ENCODE peak calls at places on chromosome 4, in five cellular contexts. Q is IMR-90, E is mammary epithelial cell, X is mesenchymal stem cell, Z is fibroblast of lung. S is an unnamed sample.

GRCh38 chr4:1209821-1210220 is 37.4 kb upstream of the SPON2 start:
- DNase-seq in Z (peak; percentile 94), E (no peak), X (peak; percentile 94), Q (peak; percentile 80), S (peak; percentile 57)

GRCh38 chr4:113790478-113790877 is 28.9 kb upstream of the CAMK2D start:
- DNase-seq in E (no peak), X (no peak), Q (no peak), Z (no peak), S (no peak)

GRCh38 chr4:94508256-94508655 is 56.5 kb downstream of the PDLIM5 start:
- DNase-seq in E (no peak), X (peak; percentile 76), Z (peak; percentile 55), Q (peak; percentile 21), S (peak; percentile 17)

GRCh38 chr4:170657761-170658160 is 568.0 kb upstream of the AADAT start:
- DNase-seq in Q (no peak), Z (no peak), X (no peak), E (no peak), S (no peak)

GRCh38 chr4:74682567-74683359 is 111.6 kb downstream of the BTC start:
- DNase-seq in E (peak; percentile 96), Z (peak; percentile 88), X (peak; percentile 91), Q (peak; percentile 95), S (peak; percentile 94)

GRCh38 chr4:183327827-183328226 is 5.6 kb upstream of the CLDN24 start:
- DNase-seq in X (no peak), Q (no peak), E (no peak), Z (no peak), S (no peak)

GRCh38 chr4:43112139-43112538 is 219.6 kb downstream of the GRXCR1 start:
- DNase-seq in E (no peak), Z (no peak), X (no peak), Q (no peak), S (no peak)

GRCh38 chr4:52824603-52825310 is 37.4 kb upstream of the RASL11B start:
- DNase-seq in Z (peak; percentile 95), Q (peak; percentile 85), X (peak; percentile 84), E (no peak), S (peak; percentile 7)

GRCh38 chr4:61511716-61512488 is 311.8 kb downstream of the ADGRL3 start:
- DNase-seq in Z (peak; percentile 86), X (peak; percentile 65), E (peak; percentile 57), Q (peak; percentile 73), S (peak; percentile 12)

GRCh38 chr4:67879486-67879885 is 4.3 kb downstream of the TMPRSS11D start:
- DNase-seq in E (no peak), Q (peak; percentile 28), Z (no peak), X (peak; percentile 2), S (no peak)

GRCh38 chr4:87896020-87896621 is 63.4 kb downstream of the MEPE start:
- DNase-seq in Q (peak; percentile 3), Z (peak; percentile 60), X (peak; percentile 83), E (peak; percentile 91), S (peak; percentile 75)

GRCh38 chr4:94653095-94653649 is 104.6 kb upstream of the BMPR1B start:
- DNase-seq in X (no peak), E (no peak), Z (no peak), Q (no peak), S (no peak)

GRCh38 chr4:51894246-51894645 is 51.3 kb downstream of the DCUN1D4 start:
- DNase-seq in X (no peak), Q (peak; percentile 35), E (peak; percentile 2), Z (no peak), S (peak; percentile 44)

GRCh38 chr4:156038772-156039171 is 85.1 kb upstream of the CTSO start:
- DNase-seq in Z (no peak), Q (no peak), E (no peak), X (no peak), S (no peak)

GRCh38 chr4:151152033-151152432 is 52.6 kb downstream of the RPS3A start:
- DNase-seq in E (no peak), Z (no peak), Q (no peak), X (no peak), S (peak; percentile 7)

GRCh38 chr4:185874516-185875230 is 62.7 kb upstream of the SORBS2 start:
- DNase-seq in Q (peak; percentile 81), E (peak; percentile 65), Z (peak; percentile 68), X (peak; percentile 64), S (peak; percentile 52)

GRCh38 chr4:52425751-52426326 is 233.3 kb downstream of the USP46 start:
- DNase-seq in Q (no peak), Z (no peak), X (no peak), E (no peak), S (no peak)

GRCh38 chr4:151540728-151541437 is 131.9 kb downstream of the FHIP1A start:
- DNase-seq in Z (peak; percentile 75), Q (peak; percentile 86), E (peak; percentile 99), X (peak; percentile 93), S (peak; percentile 95)

GRCh38 chr4:74267998-74268606 is 40.2 kb upstream of the EPGN start:
- DNase-seq in Q (peak; percentile 79), E (peak; percentile 83), Z (peak; percentile 63), X (peak; percentile 65), S (peak; percentile 87)

GRCh38 chr4:111930658-111931057 is 214.6 kb upstream of the FAM241A start:
- DNase-seq in E (peak; percentile 63), X (no peak), Q (no peak), Z (no peak), S (no peak)

GRCh38 chr4:187128226-187128625 is 404.6 kb upstream of the FAT1 start:
- DNase-seq in Z (no peak), X (peak; percentile 83), E (peak; percentile 95), Q (peak; percentile 41), S (peak; percentile 71)

DNA sequence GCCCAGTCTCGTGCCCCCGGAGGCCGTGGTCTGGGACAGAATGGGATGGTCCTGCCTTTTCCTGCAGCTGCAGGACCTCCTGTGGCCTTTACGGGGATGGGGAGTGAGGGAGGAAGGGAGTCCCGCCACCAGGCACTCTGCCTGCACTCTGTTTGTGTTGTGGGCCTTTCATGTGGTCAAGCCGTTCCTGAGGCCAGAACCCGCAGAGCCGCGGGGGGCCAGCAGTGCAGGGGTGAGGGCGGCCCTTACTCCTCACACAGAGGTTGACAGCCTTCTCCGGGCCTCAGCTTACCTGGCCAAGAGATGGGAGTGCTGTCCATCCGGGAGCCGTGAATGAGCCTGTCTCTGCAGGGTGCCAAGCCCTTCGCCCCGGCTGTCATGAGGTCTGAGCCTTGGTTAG is 230.7 kb downstream of the AFAP1 start:
- DNase-seq in Q (no peak), X (no peak), E (no peak), Z (peak; percentile 16), S (no peak)
- H3K4me2 ChIP-seq in Q (no peak overlapping the region), X (peak overlapping the region; percentile 29), E (no peak overlapping the region), Z (no peak overlapping the region), S (no peak overlapping the region)

DNA sequence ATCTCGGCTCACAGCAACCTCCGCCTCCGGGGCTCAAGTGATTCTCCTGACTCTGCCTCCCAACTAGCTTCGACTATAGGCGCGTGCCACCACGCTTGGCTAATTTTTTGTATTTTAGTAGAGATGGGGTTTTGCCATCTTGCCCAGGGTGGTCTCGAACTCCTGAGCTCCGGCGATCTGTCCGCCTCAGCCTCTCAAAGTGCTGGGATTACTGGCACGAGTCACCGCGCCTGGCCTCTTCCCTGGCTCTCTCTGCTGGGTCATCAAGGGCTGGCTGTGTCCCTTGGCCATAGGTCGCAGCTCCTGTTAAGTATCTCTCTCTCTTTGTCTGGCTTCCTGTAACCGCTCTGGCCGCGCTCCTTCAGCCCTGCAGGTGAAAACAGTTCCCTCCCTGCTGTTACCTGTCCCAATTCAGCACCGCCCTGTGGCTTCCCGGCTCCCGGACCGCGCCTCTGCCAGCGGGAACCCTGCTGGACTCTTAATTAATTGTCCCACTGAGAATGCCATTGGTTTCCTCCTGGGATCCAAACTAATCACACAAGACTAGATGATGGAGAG is 1.3 kb upstream of the RGS12 start:
- DNase-seq in E (peak; percentile 54), X (no peak), Q (no peak), Z (no peak), S (no peak)
- H3K9ac ChIP-seq in E (peak overlapping the region; percentile 63), X (peak overlapping the region; percentile 85), Q (peak overlapping the region; percentile 5), Z (peak overlapping the region; percentile 78), S (peak overlapping the region; percentile 82)

DNA sequence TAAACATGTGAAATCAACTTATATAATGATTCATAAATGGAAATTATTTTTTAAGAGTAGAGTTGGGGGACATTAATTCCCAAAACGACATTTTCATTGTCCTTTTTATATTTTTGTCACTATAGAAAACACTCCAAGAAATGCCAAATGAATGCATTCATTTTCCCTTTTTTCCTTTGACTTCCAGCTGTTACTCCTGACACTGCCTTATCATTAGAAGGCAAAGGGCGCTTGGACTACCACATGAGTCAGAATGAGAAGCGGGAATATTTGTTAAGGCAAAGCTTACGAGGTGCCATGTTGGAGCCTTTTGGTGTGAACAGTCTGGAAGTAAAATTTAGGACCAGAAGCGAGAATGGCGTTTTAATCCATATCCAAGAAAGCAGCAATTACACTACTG is 166.6 kb downstream of the FAT4 start:
- DNase-seq in Z (no peak), X (no peak), Q (no peak), E (no peak), S (no peak)
- H2AFZ ChIP-seq in Z (no peak overlapping the region), X (no peak overlapping the region), Q (no peak overlapping the region), E (no peak overlapping the region), S (no peak overlapping the region)

DNA sequence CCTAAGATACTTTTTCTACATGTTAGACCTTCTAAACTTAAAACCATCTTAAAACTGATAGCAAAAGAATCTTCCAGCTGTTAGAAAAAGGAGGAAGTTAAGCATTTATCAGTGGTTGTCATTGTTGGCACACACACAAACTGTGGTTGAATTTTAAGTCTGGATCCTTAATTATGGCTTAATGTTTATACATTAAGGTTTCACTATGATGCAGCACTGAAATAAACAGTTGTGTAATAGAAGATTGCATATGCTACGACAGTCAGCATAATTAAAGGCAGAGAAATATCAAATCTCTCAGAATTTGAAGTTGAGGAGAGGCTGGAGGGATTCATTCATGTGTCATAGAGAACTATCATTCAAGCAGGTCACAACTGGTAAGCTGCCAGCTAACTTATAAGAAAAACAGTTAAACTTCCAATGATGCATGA is 32.3 kb downstream of the ADGRA3 start:
- DNase-seq in E (peak; percentile 82), X (peak; percentile 77), Q (peak; percentile 90), Z (peak; percentile 90), S (peak; percentile 84)
- H3K4me2 ChIP-seq in E (peak overlapping the region; percentile 76), X (no peak overlapping the region), Q (peak overlapping the region; percentile 14), Z (peak overlapping the region; percentile 55), S (peak overlapping the region; percentile 44)

GRCh38 chr4:41359836-41360213 is 103.1 kb downstream of the UCHL1 start:
- DNase-seq in E (no peak), Q (no peak), X (no peak), Z (no peak), S (no peak)
- H3K9ac ChIP-seq in E (no peak overlapping the region), Q (no peak overlapping the region), X (no peak overlapping the region), Z (no peak overlapping the region), S (peak overlapping the region; percentile 51)

DNA sequence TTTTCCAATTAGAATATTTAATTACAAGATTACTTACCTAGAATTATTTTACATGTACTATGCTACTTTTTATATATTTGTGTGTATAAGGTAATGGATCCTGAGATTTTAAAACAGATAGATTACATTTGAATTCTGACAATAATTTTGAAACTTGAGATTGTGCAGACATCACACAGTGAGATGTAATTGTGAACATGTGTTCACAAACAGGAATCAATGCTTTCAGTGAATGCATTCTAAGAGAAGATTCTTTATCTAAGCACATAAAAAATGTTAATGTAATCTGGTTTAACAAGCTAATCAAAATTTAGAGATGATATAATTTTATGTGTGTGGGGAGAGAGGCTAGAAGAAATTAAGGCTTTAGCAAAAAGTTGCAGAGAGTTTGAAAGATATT is 1925.5 kb downstream of the ARAP2 start:
- DNase-seq in Z (no peak), Q (no peak), E (no peak), X (no peak), S (no peak)
- H2AFZ ChIP-seq in Z (no peak overlapping the region), Q (no peak overlapping the region), E (no peak overlapping the region), X (no peak overlapping the region), S (no peak overlapping the region)

S was measured in GM23248.